ENCODE peak calls at places on chromosome 1, in nine cellular contexts. One of them, this sample, is unnamed.

GRCh38 chr1:185463011-185463410 is 146.0 kb upstream of the IVNS1ABP start:
- DNase-seq in stimulated activated CD8-positive, alpha-beta memory T cell treated with anti-CD3 and anti-CD28 coated beads, Interleukin-4, amount 100 ng/mL, for 1 hour: no peak
- DNase-seq in C1 segment of cervical spinal cord: no peak
- DNase-seq in AG04450: no peak
- DNase-seq in Kasumi-1: no peak
- DNase-seq in G401: no peak
- DNase-seq in gastrocnemius medialis: no peak
- DNase-seq in sigmoid colon: no peak
- DNase-seq in mucosa of descending colon: no peak
- DNase-seq in this sample: no peak

GRCh38 chr1:107683683-107684082 is 281.3 kb downstream of the VAV3 start:
- DNase-seq in Kasumi-1: no peak
- DNase-seq in stimulated activated CD8-positive, alpha-beta memory T cell treated with anti-CD3 and anti-CD28 coated beads, Interleukin-4, amount 100 ng/mL, for 1 hour: no peak
- DNase-seq in sigmoid colon: no peak
- DNase-seq in G401: no peak
- DNase-seq in AG04450: no peak
- DNase-seq in mucosa of descending colon: peak
- DNase-seq in gastrocnemius medialis: no peak
- DNase-seq in C1 segment of cervical spinal cord: no peak
- DNase-seq in this sample: no peak

GRCh38 chr1:59433440-59433813 is 136.5 kb downstream of the FGGY start:
- DNase-seq in sigmoid colon: no peak
- DNase-seq in stimulated activated CD8-positive, alpha-beta memory T cell treated with anti-CD3 and anti-CD28 coated beads, Interleukin-4, amount 100 ng/mL, for 1 hour: no peak
- DNase-seq in G401: no peak
- DNase-seq in gastrocnemius medialis: peak
- DNase-seq in Kasumi-1: no peak
- DNase-seq in mucosa of descending colon: no peak
- DNase-seq in AG04450: no peak
- DNase-seq in C1 segment of cervical spinal cord: no peak
- DNase-seq in this sample: no peak

GRCh38 chr1:48776400-48777218 is at the start of gene BEND5:
- DNase-seq in mucosa of descending colon: peak
- DNase-seq in sigmoid colon: peak
- DNase-seq in C1 segment of cervical spinal cord: peak
- DNase-seq in stimulated activated CD8-positive, alpha-beta memory T cell treated with anti-CD3 and anti-CD28 coated beads, Interleukin-4, amount 100 ng/mL, for 1 hour: peak
- DNase-seq in Kasumi-1: no peak
- DNase-seq in gastrocnemius medialis: peak
- DNase-seq in G401: peak
- DNase-seq in AG04450: peak
- DNase-seq in this sample: peak

GRCh38 chr1:10514490-10515235 is 39.9 kb downstream of the PEX14 start:
- DNase-seq in mucosa of descending colon: no peak
- DNase-seq in gastrocnemius medialis: no peak
- DNase-seq in stimulated activated CD8-positive, alpha-beta memory T cell treated with anti-CD3 and anti-CD28 coated beads, Interleukin-4, amount 100 ng/mL, for 1 hour: no peak
- DNase-seq in C1 segment of cervical spinal cord: no peak
- DNase-seq in G401: peak
- DNase-seq in AG04450: no peak
- DNase-seq in Kasumi-1: peak
- DNase-seq in sigmoid colon: no peak
- DNase-seq in this sample: no peak

GRCh38 chr1:42978317-42979036 is 19.8 kb upstream of the SLC2A1 start:
- DNase-seq in AG04450: no peak
- DNase-seq in C1 segment of cervical spinal cord: no peak
- DNase-seq in gastrocnemius medialis: no peak
- DNase-seq in mucosa of descending colon: no peak
- DNase-seq in stimulated activated CD8-positive, alpha-beta memory T cell treated with anti-CD3 and anti-CD28 coated beads, Interleukin-4, amount 100 ng/mL, for 1 hour: no peak
- DNase-seq in sigmoid colon: no peak
- DNase-seq in G401: no peak
- DNase-seq in Kasumi-1: no peak
- DNase-seq in this sample: no peak

GRCh38 chr1:5999711-6000443 is 7.7 kb upstream of the NPHP4 start:
- DNase-seq in sigmoid colon: peak
- DNase-seq in gastrocnemius medialis: no peak
- DNase-seq in AG04450: no peak
- DNase-seq in Kasumi-1: no peak
- DNase-seq in C1 segment of cervical spinal cord: no peak
- DNase-seq in G401: no peak
- DNase-seq in stimulated activated CD8-positive, alpha-beta memory T cell treated with anti-CD3 and anti-CD28 coated beads, Interleukin-4, amount 100 ng/mL, for 1 hour: no peak
- DNase-seq in mucosa of descending colon: no peak
- DNase-seq in this sample: no peak

GRCh38 chr1:246794261-246795093 is 70.3 kb downstream of the SCCPDH start:
- DNase-seq in gastrocnemius medialis: no peak
- DNase-seq in AG04450: no peak
- DNase-seq in mucosa of descending colon: no peak
- DNase-seq in sigmoid colon: no peak
- DNase-seq in C1 segment of cervical spinal cord: no peak
- DNase-seq in stimulated activated CD8-positive, alpha-beta memory T cell treated with anti-CD3 and anti-CD28 coated beads, Interleukin-4, amount 100 ng/mL, for 1 hour: no peak
- DNase-seq in Kasumi-1: peak
- DNase-seq in G401: no peak
- DNase-seq in this sample: no peak

GRCh38 chr1:54287176-54287650 is 87.2 kb downstream of the MRPL37 start:
- DNase-seq in gastrocnemius medialis: peak
- DNase-seq in AG04450: no peak
- DNase-seq in sigmoid colon: peak
- DNase-seq in C1 segment of cervical spinal cord: peak
- DNase-seq in G401: peak
- DNase-seq in stimulated activated CD8-positive, alpha-beta memory T cell treated with anti-CD3 and anti-CD28 coated beads, Interleukin-4, amount 100 ng/mL, for 1 hour: peak
- DNase-seq in mucosa of descending colon: peak
- DNase-seq in Kasumi-1: no peak
- DNase-seq in this sample: peak

This sample was measured in natural killer cell.